ENCODE peak calls at places on chromosomes 4 and X, in six cellular contexts. M is HCT116, N is HepG2, D is GM12878, W is H1, A is K562. S is an unnamed sample.

GRCh38 chrX:24260827-24261550 is 52.9 kb downstream of the SUPT20HL2 start:
- DNase-seq in M (no peak), N (no peak), D (no peak), W (no peak), A (no peak), S (no peak)

GRCh38 chr4:141246243-141246642 is 25.5 kb downstream of the ZNF330 start:
- DNase-seq in M (no peak), N (no peak), D (no peak), W (no peak), A (no peak), S (no peak)

GRCh38 chr4:8830056-8830455 is 41.6 kb downstream of the HMX1 start:
- DNase-seq in M (no peak), N (no peak), D (no peak), W (no peak), A (no peak), S (no peak)

GRCh38 chr4:3306465-3306864 is 13.6 kb downstream of the RGS12 start:
- DNase-seq in M (no peak), N (no peak), D (no peak), W (no peak), A (no peak), S (no peak)

GRCh38 chrX:72358313-72358712 is 52.6 kb upstream of the CITED1 start:
- DNase-seq in M (no peak), N (no peak), D (no peak), W (no peak), A (no peak), S (no peak)

GRCh38 chr4:5988086-5988845 is 30.0 kb downstream of the C4orf50 start:
- DNase-seq in M (no peak), N (no peak), D (no peak), W (no peak), A (no peak), S (no peak)

GRCh38 chr4:114037981-114038380 is 58.5 kb upstream of the ARSJ start:
- DNase-seq in M (no peak), N (no peak), D (no peak), W (no peak), A (no peak), S (no peak)

GRCh38 chr4:173436149-173436579 is 37.2 kb upstream of the SCRG1 start:
- DNase-seq in M (no peak), N (no peak), D (no peak), W (no peak), A (no peak), S (no peak)

GRCh38 chr4:2249526-2249991 is 7.6 kb upstream of the HAUS3 start:
- DNase-seq in M (no peak), N (no peak), D (no peak), W (no peak), A (no peak), S (no peak)

GRCh38 chr4:60241886-60242285 is 958.2 kb upstream of the ADGRL3 start:
- DNase-seq in M (no peak), N (no peak), D (no peak), W (no peak), A (no peak), S (no peak)

GRCh38 chr4:122963222-122963621 is 40.8 kb upstream of the NUDT6 start:
- DNase-seq in M (no peak), N (no peak), D (no peak), W (no peak), A (no peak), S (no peak)

GRCh38 chrX:48663241-48663640 is 20.4 kb upstream of the WAS start:
- DNase-seq in M (no peak), N (no peak), D (no peak), W (no peak), A (no peak), S (no peak)

GRCh38 chrX:38882894-38883620 is 81.8 kb downstream of the MID1IP1 start:
- DNase-seq in M (peak), N (no peak), D (no peak), W (no peak), A (no peak), S (peak)

GRCh38 chr4:184433258-184433892 is 41.0 kb downstream of the IRF2 start:
- DNase-seq in M (no peak), N (no peak), D (no peak), W (no peak), A (no peak), S (no peak)

GRCh38 chr4:6474053-6474568 is 1.7 kb upstream of the PPP2R2C start:
- DNase-seq in M (no peak), N (peak), D (no peak), W (no peak), A (peak), S (no peak)

GRCh38 chrX:21985332-21985777 is 44.8 kb downstream of the SMS start:
- DNase-seq in M (peak), N (peak), D (peak), W (peak), A (peak), S (peak)

GRCh38 chrX:24113161-24113560 is 36.4 kb upstream of the ZFX start:
- DNase-seq in M (no peak), N (no peak), D (no peak), W (no peak), A (no peak), S (no peak)

GRCh38 chr4:186265683-186266648 is at the start of gene F11:
- DNase-seq in M (no peak), N (peak), D (no peak), W (no peak), A (no peak), S (no peak)

GRCh38 chr4:20194079-20195013 is 57.4 kb upstream of the SLIT2 start:
- DNase-seq in M (no peak), N (no peak), D (no peak), W (no peak), A (no peak), S (no peak)

GRCh38 chrX:55088795-55089489 is at the start of gene PAGE2:
- DNase-seq in M (no peak), N (no peak), D (no peak), W (no peak), A (no peak), S (no peak)

GRCh38 chr4:158282252-158282651 is 72.0 kb downstream of the TMEM144 start:
- DNase-seq in M (peak), N (no peak), D (no peak), W (no peak), A (peak), S (no peak)

GRCh38 chr4:110211007-110211769 is 12.8 kb upstream of the ELOVL6 start:
- DNase-seq in M (no peak), N (peak), D (no peak), W (no peak), A (peak), S (no peak)

GRCh38 chr4:186449954-186450353 is 105.4 kb downstream of the MTNR1A start:
- DNase-seq in M (no peak), N (no peak), D (no peak), W (no peak), A (no peak), S (no peak)

GRCh38 chr4:20256381-20256881 is 4.7 kb downstream of the SLIT2 start:
- DNase-seq in M (no peak), N (no peak), D (no peak), W (no peak), A (no peak), S (no peak)

GRCh38 chrX:56216332-56216731 is 15.8 kb upstream of the KLF8 start:
- DNase-seq in M (no peak), N (no peak), D (no peak), W (no peak), A (no peak), S (no peak)

GRCh38 chrX:56222473-56223000 is 9.6 kb upstream of the KLF8 start:
- DNase-seq in M (no peak), N (no peak), D (no peak), W (no peak), A (no peak), S (no peak)

GRCh38 chrX:56221101-56221500 is 11.1 kb upstream of the KLF8 start:
- DNase-seq in M (no peak), N (no peak), D (no peak), W (no peak), A (no peak), S (no peak)

DNA sequence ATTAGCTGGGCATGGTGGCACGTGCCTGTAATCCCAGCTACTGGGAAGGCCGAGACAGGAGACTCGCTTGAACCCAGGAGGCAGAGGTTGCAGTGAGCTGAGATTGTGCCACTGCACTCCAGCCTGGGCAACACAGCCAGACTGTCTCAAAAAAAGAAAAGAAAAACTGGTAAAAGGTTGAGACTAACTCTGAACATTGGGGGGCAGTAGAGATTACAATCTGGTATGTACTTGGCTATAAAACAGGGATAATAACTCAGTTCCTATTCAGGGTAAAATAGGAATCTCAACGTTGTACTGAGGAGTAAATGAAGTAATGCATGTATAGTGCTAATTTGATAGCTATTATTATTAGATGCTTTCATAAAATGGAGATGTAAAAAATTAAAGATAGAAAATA is 12.5 kb upstream of the KLF8 start:
- DNase-seq in M (peak), N (peak), D (no peak), W (no peak), A (no peak), S (no peak)
- H3K4me3 ChIP-seq in M (no peak), N (no peak), D (no peak), W (no peak), A (no peak), S (no peak)

GRCh38 chrX:40085714-40086113 is 12.0 kb downstream of the BCOR start:
- DNase-seq in M (no peak), N (no peak), D (no peak), W (no peak), A (no peak), S (no peak)
- TF ChIP-seq SIN3A in M (no peak), N (no peak), D (no peak), W (no peak), A (no peak), S (no peak)

DNA sequence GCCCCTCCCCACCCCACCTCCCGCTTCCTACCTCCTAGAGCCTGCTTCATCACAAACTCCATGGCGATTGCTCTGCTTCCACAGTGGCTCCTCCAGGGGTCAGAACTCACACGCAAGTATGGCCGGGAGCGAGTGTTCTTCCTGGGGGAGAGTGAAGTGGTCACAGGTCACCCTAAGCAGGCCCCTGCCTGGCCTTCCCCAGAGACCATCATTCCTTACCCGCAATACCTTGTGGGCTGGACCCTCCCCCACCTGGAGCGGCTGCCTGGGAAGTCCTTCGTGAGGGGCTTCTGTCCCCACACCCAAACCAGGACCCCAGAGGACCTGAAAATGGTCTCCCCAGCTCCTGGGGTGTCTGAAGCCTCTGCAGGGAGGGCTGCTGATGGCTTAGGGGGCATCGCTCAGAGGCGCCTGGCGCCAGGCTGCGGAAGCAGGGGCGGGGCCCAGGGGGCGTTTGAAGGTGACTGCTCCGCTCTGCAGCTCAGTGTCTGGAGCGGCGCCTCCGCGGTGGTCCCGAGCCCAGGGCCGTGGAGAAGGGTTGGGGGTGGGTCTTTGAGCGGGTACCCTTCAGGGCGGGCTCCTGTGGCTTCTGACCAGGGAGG is 1.4 kb downstream of the CPLX1 start:
- DNase-seq in M (no peak), N (no peak), D (no peak), W (no peak), A (no peak), S (no peak)
- H3K4me3 ChIP-seq in M (no peak), N (no peak), D (no peak), W (no peak), A (no peak), S (no peak)

DNA sequence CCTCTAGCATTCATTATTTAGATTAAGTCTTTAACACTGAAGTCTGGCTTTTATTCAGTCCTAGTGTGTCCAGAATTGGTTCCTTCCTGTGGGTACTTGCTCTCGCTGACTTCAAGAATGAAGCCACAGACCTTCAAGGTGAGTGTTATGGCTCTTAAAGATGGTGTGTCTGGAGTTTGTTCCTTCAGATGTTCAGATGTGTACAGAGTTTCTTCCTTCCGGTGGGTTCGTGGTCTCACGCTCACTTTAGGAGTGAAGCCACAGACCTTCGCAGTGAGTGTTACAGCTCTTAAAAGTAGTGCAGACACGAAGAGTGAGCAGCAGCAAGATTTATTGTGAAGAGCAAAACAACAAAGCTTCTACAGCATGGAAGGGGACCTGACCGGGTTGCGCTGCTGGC is 860.6 kb downstream of the STIM2 start:
- DNase-seq in M (no peak), N (no peak), D (no peak), W (no peak), A (no peak), S (no peak)
- TF ChIP-seq SIN3A in M (no peak), N (no peak), D (no peak), W (no peak), A (no peak), S (no peak)

GRCh38 chr4:144648042-144648441 is 2.1 kb downstream of the HHIP start:
- DNase-seq in M (no peak), N (no peak), D (no peak), W (no peak), A (no peak), S (no peak)
- H3K4me3 ChIP-seq in M (no peak), N (no peak), D (no peak), W (no peak), A (no peak), S (no peak)

DNA sequence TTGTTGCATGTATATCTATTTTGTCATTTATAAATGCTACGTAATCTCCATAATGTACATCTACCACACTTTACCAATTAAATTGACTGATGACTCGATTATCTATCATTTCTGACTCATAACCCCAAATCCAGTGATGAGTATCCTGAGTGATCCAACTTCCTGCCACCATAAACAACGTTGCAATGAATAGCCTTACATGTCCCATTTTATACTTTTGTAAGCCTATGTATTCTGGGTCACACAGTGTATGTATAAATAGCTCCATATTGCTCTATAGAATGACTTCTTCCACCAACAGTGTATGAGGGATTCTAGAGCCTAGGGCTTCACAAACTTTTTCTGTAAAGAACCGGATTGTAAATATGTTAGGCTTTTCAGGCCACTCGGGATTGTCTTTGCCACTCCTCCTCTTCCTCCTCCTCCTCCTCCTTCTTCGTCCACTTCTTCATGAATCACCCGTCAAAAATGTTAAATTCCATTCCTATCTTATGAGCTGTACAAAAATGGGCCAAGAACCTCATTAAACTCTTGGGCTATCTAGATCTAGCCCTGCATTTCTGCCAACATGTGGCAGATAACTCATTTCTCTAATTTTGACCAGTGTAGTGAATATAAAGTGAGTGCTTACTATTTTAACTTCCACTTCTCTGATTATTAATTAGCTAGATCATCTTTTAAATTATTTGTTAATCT is 672.2 kb upstream of the AMOT start:
- DNase-seq in M (peak), N (no peak), D (no peak), W (no peak), A (no peak), S (peak)
- TF ChIP-seq SIN3A in M (no peak), N (no peak), D (no peak), W (no peak), A (no peak), S (no peak)

GRCh38 chr4:87844476-87844875 is 11.7 kb downstream of the MEPE start:
- DNase-seq in M (no peak), N (no peak), D (no peak), W (no peak), A (no peak), S (no peak)

GRCh38 chr4:87849612-87850011 is 16.8 kb downstream of the MEPE start:
- DNase-seq in M (no peak), N (no peak), D (no peak), W (no peak), A (no peak), S (no peak)

GRCh38 chr4:87851955-87852354 is 19.2 kb downstream of the MEPE start:
- DNase-seq in M (no peak), N (no peak), D (no peak), W (no peak), A (no peak), S (no peak)

GRCh38 chr4:87851332-87851731 is 18.6 kb downstream of the MEPE start:
- DNase-seq in M (no peak), N (no peak), D (no peak), W (no peak), A (no peak), S (no peak)

GRCh38 chr4:87848622-87849351 is 16.0 kb downstream of the MEPE start:
- DNase-seq in M (peak), N (peak), D (no peak), W (no peak), A (peak), S (no peak)
- H3K4me3 ChIP-seq in M (peak), N (no peak), D (no peak), W (no peak), A (no peak), S (no peak)

S was measured in Panc1.